ENCODE peak calls at places on chromosomes 2 and 18, in four cellular contexts. X, G, H and E are unnamed samples.

GRCh38 chr18:6624729-6625308 is 104.7 kb upstream of the ARHGAP28 start:
- DNase-seq in X (no peak), G (no peak), H (peak; percentile 81), E (no peak)

GRCh38 chr18:56995579-56996194 is 151.2 kb upstream of the BOD1L2 start:
- DNase-seq in X (no peak), G (no peak), H (no peak), E (no peak)

GRCh38 chr18:7830468-7830867 is 263.4 kb downstream of the PTPRM start:
- DNase-seq in X (peak; percentile 75), G (no peak), H (peak; percentile 40), E (peak; percentile 40)

GRCh38 chr2:240790370-240791210 is 29.4 kb downstream of the KIF1A start:
- DNase-seq in X (no peak), G (no peak), H (no peak), E (no peak)

GRCh38 chr2:211709394-211709793 is 829.2 kb downstream of the ERBB4 start:
- DNase-seq in X (no peak), G (no peak), H (no peak), E (peak; percentile 82)

GRCh38 chr18:7617738-7618422 is 50.8 kb downstream of the PTPRM start:
- DNase-seq in X (no peak), G (peak; percentile 41), H (peak; percentile 52), E (no peak)

GRCh38 chr2:42084231-42084671 is 36.4 kb downstream of the PKDCC start:
- DNase-seq in X (no peak), G (no peak), H (no peak), E (no peak)

GRCh38 chr2:30649278-30649677 is 158.0 kb downstream of the CAPN13 start:
- DNase-seq in X (no peak), G (no peak), H (no peak), E (no peak)

GRCh38 chr18:48095726-48096125 is 165.3 kb upstream of the SMAD2 start:
- DNase-seq in X (no peak), G (no peak), H (no peak), E (no peak)

GRCh38 chr2:163347982-163348842 is 387.6 kb downstream of the FIGN start:
- DNase-seq in X (peak; percentile 52), G (peak; percentile 48), H (peak; percentile 71), E (peak; percentile 95)

GRCh38 chr2:237156857-237157550 is 71.3 kb downstream of the COPS8 start:
- DNase-seq in X (no peak), G (no peak), H (no peak), E (no peak)

GRCh38 chr2:234630676-234631350 is 133.9 kb upstream of the ARL4C start:
- DNase-seq in X (no peak), G (no peak), H (no peak), E (no peak)

GRCh38 chr2:26347286-26347865 is 787 bp upstream of the ADGRF3 start:
- DNase-seq in X (no peak), G (no peak), H (no peak), E (peak; percentile 47)

GRCh38 chr2:235514627-235515363 is 21.0 kb downstream of the AGAP1 start:
- DNase-seq in X (no peak), G (peak; percentile 81), H (no peak), E (no peak)

GRCh38 chr2:38121481-38121880 is 45.5 kb upstream of the CYP1B1 start:
- DNase-seq in X (no peak), G (no peak), H (no peak), E (no peak)

GRCh38 chr2:149334156-149334555 is 3.8 kb downstream of the LYPD6 start:
- DNase-seq in X (no peak), G (no peak), H (no peak), E (no peak)

GRCh38 chr2:199810422-199811250 is 40.4 kb downstream of the FTCDNL1 start:
- DNase-seq in X (no peak), G (no peak), H (no peak), E (no peak)

GRCh38 chr2:237859533-237860272 is at the start of gene RAMP1:
- DNase-seq in X (no peak), G (no peak), H (no peak), E (no peak)

GRCh38 chr2:105294844-105295481 is 34.6 kb downstream of the TGFBRAP1 start:
- DNase-seq in X (peak; percentile 43), G (no peak), H (peak; percentile 57), E (peak; percentile 64)

GRCh38 chr2:227464851-227465250 is 7.1 kb upstream of the AGFG1 start:
- DNase-seq in X (no peak), G (no peak), H (no peak), E (no peak)

GRCh38 chr2:137023205-137023604 is 257.9 kb downstream of the THSD7B start:
- DNase-seq in X (no peak), G (no peak), H (no peak), E (no peak)

GRCh38 chr2:173571021-173571821 is 216.5 kb downstream of the CDCA7 start:
- DNase-seq in X (peak; percentile 24), G (no peak), H (peak; percentile 43), E (peak; percentile 38)

GRCh38 chr2:205858781-205859478 is 176.6 kb downstream of the NRP2 start:
- DNase-seq in X (no peak), G (peak; percentile 24), H (no peak), E (no peak)

GRCh38 chr2:161243312-161243711 is 64.9 kb upstream of the PSMD14 start:
- DNase-seq in X (no peak), G (no peak), H (no peak), E (no peak)
- H3K4me3 ChIP-seq in X (peak overlapping the region; percentile 58), G (no peak overlapping the region), H (no peak overlapping the region), E (no peak overlapping the region)

GRCh38 chr2:23941644-23942043 is 1.4 kb downstream of the UBXN2A start:
- DNase-seq in X (no peak), G (no peak), H (no peak), E (no peak)

GRCh38 chr2:23940976-23941605 is 828 bp downstream of the UBXN2A start:
- DNase-seq in X (no peak), G (no peak), H (peak; percentile 68), E (peak; percentile 24)

GRCh38 chr2:23939054-23939436 is 1.2 kb upstream of the UBXN2A start:
- DNase-seq in X (no peak), G (no peak), H (no peak), E (no peak)

GRCh38 chr2:23943666-23944065 is 3.4 kb downstream of the UBXN2A start:
- DNase-seq in X (no peak), G (no peak), H (no peak), E (no peak)

GRCh38 chr2:23940262-23940975 is at the start of gene UBXN2A:
- DNase-seq in X (peak; percentile 45), G (peak; percentile 79), H (peak; percentile 80), E (peak; percentile 90)
- TF ChIP-seq POLR2A in X (peak; percentile 84), G (peak; percentile 70), H (peak; percentile 77), E (peak; percentile 69)

DNA sequence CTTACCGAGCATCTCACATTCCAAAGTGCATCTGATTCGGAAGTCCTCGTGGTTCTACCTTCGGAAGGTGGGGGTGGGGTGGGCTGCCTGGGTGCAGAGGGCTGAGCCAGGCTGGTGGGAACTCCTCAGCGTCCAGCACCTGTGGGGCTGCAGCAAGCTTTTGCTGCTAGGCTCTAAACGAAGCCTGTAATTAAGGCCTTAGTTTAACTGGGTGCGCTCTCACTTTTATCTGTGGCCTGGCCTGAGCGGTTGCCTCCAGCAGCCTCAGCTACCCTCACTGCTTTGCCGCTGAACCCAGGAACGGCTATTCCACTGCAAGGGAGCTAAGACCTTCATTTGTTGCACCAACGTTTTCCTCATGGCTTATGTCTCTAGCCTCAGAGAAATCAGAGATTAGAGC is 48.4 kb downstream of the TMEM17 start:
- DNase-seq in X (no peak), G (no peak), H (no peak), E (no peak)
- H3K4me3 ChIP-seq in X (peak overlapping the region; percentile 58), G (peak overlapping the region; percentile 60), H (peak overlapping the region; percentile 45), E (peak overlapping the region; percentile 44)

DNA sequence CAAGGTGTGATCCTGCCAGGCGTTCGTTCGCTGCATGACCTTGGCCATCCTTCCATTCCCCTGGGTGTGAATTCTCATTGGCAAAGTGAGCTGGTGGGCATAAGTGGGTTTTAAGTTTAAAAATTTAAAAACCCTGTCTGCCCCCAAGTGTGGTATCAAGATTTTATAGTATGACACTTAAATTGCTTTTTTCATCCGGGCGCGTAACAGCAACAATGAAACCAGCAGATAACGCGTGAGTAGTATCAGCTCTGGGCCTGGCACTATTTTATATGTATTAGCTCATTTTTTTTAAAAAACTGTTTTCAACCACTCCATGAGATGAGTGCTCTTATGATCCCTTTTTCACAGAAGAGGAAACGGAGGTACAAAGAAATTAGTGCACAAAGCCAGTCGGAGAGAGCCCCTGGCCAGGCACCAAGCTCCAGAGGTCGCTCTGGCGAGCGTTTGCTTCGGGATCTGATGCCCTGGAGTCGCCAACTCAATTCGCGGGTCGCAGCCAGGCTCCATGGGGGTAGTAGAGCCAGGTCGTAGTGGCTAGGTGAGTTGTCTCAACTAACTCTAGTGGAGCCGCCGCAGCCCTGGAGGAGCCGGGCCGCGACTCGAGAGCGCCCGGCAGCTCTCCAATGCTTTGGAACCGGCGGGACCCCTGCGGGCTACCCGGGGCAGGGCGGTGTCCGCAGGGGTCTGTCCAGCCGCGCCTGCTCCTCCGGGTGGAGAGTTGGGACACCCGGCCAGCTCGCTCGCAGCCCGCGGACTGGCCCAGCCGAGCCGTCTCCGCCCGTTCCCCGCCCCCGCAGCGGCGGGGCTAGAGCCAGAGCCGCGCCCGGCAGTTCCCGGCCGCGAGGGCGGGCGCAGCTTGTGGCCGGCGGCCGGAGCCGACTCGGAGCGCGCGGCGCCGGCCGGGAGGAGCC is at the start of gene IL1R1:
- DNase-seq in X (no peak), G (peak; percentile 81), H (peak; percentile 73), E (peak; percentile 71)
- TF ChIP-seq POLR2A in X (peak; percentile 48), G (peak; percentile 75), H (peak; percentile 32), E (no peak)

GRCh38 chr2:190379249-190379964 is 28.7 kb upstream of the MFSD6 start:
- DNase-seq in X (no peak), G (no peak), H (no peak), E (no peak)

GRCh38 chr2:190380962-190381412 is 27.2 kb upstream of the MFSD6 start:
- DNase-seq in X (no peak), G (no peak), H (no peak), E (peak; percentile 12)

GRCh38 chr2:190376591-190377245 is 31.4 kb upstream of the MFSD6 start:
- DNase-seq in X (no peak), G (no peak), H (no peak), E (no peak)

GRCh38 chr2:190376083-190376482 is 32.1 kb upstream of the MFSD6 start:
- DNase-seq in X (no peak), G (no peak), H (no peak), E (no peak)

GRCh38 chr2:190378883-190379237 is 29.3 kb upstream of the MFSD6 start:
- DNase-seq in X (no peak), G (no peak), H (no peak), E (no peak)
- H3K4me3 ChIP-seq in X (no peak overlapping the region), G (no peak overlapping the region), H (no peak overlapping the region), E (no peak overlapping the region)

GRCh38 chr2:96538487-96539214 is 2.1 kb downstream of the ARID5A start:
- DNase-seq in X (no peak), G (peak; percentile 87), H (peak; percentile 88), E (peak; percentile 46)
- TF ChIP-seq POLR2A in X (no peak), G (peak; percentile 61), H (no peak), E (no peak)

DNA sequence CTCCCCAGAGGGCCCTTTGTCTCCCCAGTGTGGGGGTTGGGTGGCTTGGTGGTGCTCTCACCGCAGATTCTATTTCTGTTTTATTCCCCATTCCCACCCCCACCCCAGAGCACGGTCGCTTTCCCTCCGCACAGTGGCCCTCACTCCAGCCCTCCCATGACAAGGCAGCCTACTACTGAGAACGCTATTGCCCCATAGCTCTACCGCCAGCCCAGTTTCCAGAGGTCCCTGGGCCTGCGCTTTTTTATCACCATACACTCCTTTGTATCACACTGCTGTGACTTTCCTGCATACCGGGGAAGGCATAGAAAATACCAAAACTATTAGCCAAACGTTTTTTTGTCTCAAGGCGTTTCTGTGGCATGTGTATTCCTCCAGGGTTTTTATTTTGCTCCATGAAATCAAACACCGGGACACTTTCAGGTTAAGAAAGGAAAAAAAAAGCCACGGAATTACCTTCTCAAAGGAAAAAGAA is 1.4 kb downstream of the AMER3 start:
- DNase-seq in X (no peak), G (no peak), H (no peak), E (no peak)
- H3K4me3 ChIP-seq in X (no peak overlapping the region), G (no peak overlapping the region), H (no peak overlapping the region), E (no peak overlapping the region)